ENCODE peak calls at places on chromosome 17, in seven cellular contexts. T, U, B, V, R, I and J are unnamed samples.

GRCh38 chr17:7523033-7523432 is 25.8 kb upstream of the TNFSF12 start:
- DNase-seq in T (peak; percentile 30), U (no peak), B (no peak), V (no peak), R (no peak), I (peak; percentile 72), J (no peak)

GRCh38 chr17:40480501-40481003 is 20.9 kb downstream of the TNS4 start:
- DNase-seq in T (peak; percentile 89), U (no peak), B (no peak), V (peak; percentile 70), R (peak; percentile 66), I (no peak), J (no peak)

GRCh38 chr17:43655702-43656275 is 5.9 kb downstream of the MEOX1 start:
- DNase-seq in T (no peak), U (no peak), B (no peak), V (no peak), R (no peak), I (no peak), J (no peak)

GRCh38 chr17:59462385-59462784 is 103.0 kb upstream of the DHX40 start:
- DNase-seq in T (no peak), U (no peak), B (no peak), V (no peak), R (no peak), I (no peak), J (no peak)

GRCh38 chr17:73043686-73044581 is 48.6 kb downstream of the SLC39A11 start:
- DNase-seq in T (peak; percentile 72), U (peak; percentile 68), B (no peak), V (no peak), R (peak; percentile 75), I (no peak), J (peak; percentile 52)

GRCh38 chr17:73609078-73609477 is 35.2 kb downstream of the SDK2 start:
- DNase-seq in T (no peak), U (no peak), B (no peak), V (no peak), R (no peak), I (no peak), J (no peak)

GRCh38 chr17:13114601-13115024 is 96.8 kb upstream of the ELAC2 start:
- DNase-seq in T (peak; percentile 83), U (peak; percentile 5), B (no peak), V (no peak), R (no peak), I (peak; percentile 50), J (peak; percentile 15)

GRCh38 chr17:81444610-81445339 is 49.5 kb downstream of the BAHCC1 start:
- DNase-seq in T (no peak), U (no peak), B (no peak), V (no peak), R (no peak), I (no peak), J (no peak)

GRCh38 chr17:59506907-59507726 is 58.3 kb upstream of the DHX40 start:
- DNase-seq in T (peak; percentile 84), U (peak; percentile 23), B (peak; percentile 45), V (no peak), R (no peak), I (no peak), J (no peak)

GRCh38 chr17:60769327-60769726 is 91.7 kb downstream of the BCAS3 start:
- DNase-seq in T (no peak), U (no peak), B (no peak), V (no peak), R (no peak), I (no peak), J (no peak)

GRCh38 chr17:43125133-43125966 is at the start of gene BRCA1:
- DNase-seq in T (peak; percentile 99), U (peak; percentile 99), B (peak; percentile 92), V (peak; percentile 90), R (peak; percentile 99), I (peak; percentile 96), J (peak; percentile 97)

GRCh38 chr17:71055128-71055527 is 885.8 kb downstream of the KCNJ2 start:
- DNase-seq in T (peak; percentile 13), U (peak; percentile 27), B (no peak), V (no peak), R (peak; percentile 55), I (no peak), J (no peak)

GRCh38 chr17:79746955-79747507 is 16.3 kb downstream of the ENPP7 start:
- DNase-seq in T (peak; percentile 16), U (no peak), B (no peak), V (no peak), R (no peak), I (no peak), J (no peak)
- H3K27me3 ChIP-seq in T (peaks cover 53% of the 10 kb centered on the region), U (peaks cover 34% of the 10 kb centered on the region), B (peaks cover 58% of the 10 kb centered on the region), V (no peaks in the 10 kb centered on the region), R (peaks cover 32% of the 10 kb centered on the region), I (no peaks in the 10 kb centered on the region), J (no peaks in the 10 kb centered on the region)

GRCh38 chr17:2183346-2183745 is 120.2 kb downstream of the SMG6 start:
- DNase-seq in T (peak; percentile 43), U (no peak), B (no peak), V (no peak), R (no peak), I (no peak), J (no peak)
- H3K4me3 ChIP-seq in T (no peak overlapping the region), U (no peak overlapping the region), B (no peak overlapping the region), V (no peak overlapping the region), R (no peak overlapping the region), I (no peak overlapping the region), J (no peak overlapping the region)

GRCh38 chr17:33756021-33756420 is 462.9 kb upstream of the ASIC2 start:
- DNase-seq in T (no peak), U (no peak), B (no peak), V (no peak), R (no peak), I (no peak), J (no peak)

GRCh38 chr17:33749171-33749570 is 456.1 kb upstream of the ASIC2 start:
- DNase-seq in T (no peak), U (no peak), B (no peak), V (no peak), R (no peak), I (no peak), J (no peak)

GRCh38 chr17:33750943-33751701 is 458.0 kb upstream of the ASIC2 start:
- DNase-seq in T (peak; percentile 81), U (peak; percentile 55), B (peak; percentile 72), V (no peak), R (peak; percentile 52), I (peak; percentile 81), J (peak; percentile 44)

GRCh38 chr17:33753452-33753851 is 460.4 kb upstream of the ASIC2 start:
- DNase-seq in T (no peak), U (no peak), B (no peak), V (no peak), R (no peak), I (no peak), J (no peak)

GRCh38 chr17:33751702-33752065 is 458.6 kb upstream of the ASIC2 start:
- DNase-seq in T (peak; percentile 4), U (no peak), B (no peak), V (no peak), R (no peak), I (no peak), J (no peak)
- H3K27me3 ChIP-seq in T (peaks cover 10% of the 10 kb centered on the region), U (no peaks in the 10 kb centered on the region), B (no peaks in the 10 kb centered on the region), V (no peaks in the 10 kb centered on the region), R (no peaks in the 10 kb centered on the region), I (peaks cover 2% of the 10 kb centered on the region), J (no peaks in the 10 kb centered on the region)

GRCh38 chr17:76122411-76123126 is 18.5 kb downstream of the FOXJ1 start:
- DNase-seq in T (no peak), U (no peak), B (no peak), V (no peak), R (no peak), I (no peak), J (no peak)
- H3K4me3 ChIP-seq in T (no peak overlapping the region), U (no peak overlapping the region), B (no peak overlapping the region), V (no peak overlapping the region), R (no peak overlapping the region), I (no peak overlapping the region), J (no peak overlapping the region)

DNA sequence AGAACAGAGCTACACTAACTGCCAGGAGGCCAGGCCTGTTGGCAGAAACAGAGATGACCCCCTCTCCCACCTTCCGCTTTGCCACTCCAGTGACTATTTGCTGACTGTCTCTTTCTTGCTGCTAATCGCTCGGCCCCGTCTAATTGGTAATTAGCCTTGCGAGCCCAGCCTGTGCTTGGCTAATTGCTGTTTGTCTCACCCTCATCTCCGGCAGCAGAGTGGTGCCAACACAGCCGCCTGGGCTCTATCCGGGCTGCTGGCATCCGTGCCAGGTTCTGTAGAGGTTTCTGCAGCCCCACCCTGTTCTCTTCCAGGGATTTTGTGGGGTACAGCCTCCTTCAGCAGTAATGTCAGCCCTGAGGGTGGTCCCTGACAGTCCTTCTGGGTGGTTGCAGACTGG is 27.4 kb upstream of the PHB1 start:
- DNase-seq in T (no peak), U (no peak), B (no peak), V (no peak), R (no peak), I (no peak), J (no peak)
- H3K27me3 ChIP-seq in T (peaks cover 34% of the 10 kb centered on the region), U (peaks cover 20% of the 10 kb centered on the region), B (peaks cover 14% of the 10 kb centered on the region), V (no peaks in the 10 kb centered on the region), R (peaks cover 12% of the 10 kb centered on the region), I (peaks cover 6% of the 10 kb centered on the region), J (no peaks in the 10 kb centered on the region)

DNA sequence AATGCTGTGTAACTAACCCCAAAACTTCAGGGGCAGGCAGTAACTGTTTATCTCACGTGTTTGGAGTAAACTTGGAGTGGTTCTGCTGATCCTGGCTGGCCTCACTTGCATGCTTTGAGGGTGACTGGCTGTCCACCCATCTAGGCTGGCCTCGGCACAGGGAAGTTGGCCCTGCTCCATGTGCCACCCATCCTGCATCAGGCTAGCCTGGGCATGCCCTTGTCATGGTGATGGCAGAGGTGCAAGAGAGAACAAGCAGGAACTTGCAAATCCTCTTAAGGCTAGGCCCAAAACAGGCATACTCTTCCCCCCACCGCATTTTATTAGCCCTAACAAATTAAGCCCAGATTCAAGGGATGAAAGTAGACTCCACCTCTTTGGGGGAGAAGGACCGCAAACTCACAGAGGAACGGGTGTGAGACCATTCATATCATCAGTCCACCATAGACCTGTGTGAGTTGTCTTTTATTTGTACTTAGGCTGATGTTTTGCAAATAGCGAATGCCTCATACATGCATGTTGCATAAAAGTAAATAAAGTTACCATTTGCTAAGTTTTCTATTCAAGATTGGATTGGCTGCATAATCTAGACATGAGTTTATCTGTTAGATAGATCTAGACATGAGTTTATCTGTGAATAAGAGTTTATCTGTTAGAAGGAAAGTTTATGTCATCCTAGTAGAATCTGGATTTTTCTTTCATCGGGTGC is 221.0 kb downstream of the CCDC182 start:
- DNase-seq in T (peak; percentile 62), U (no peak), B (no peak), V (no peak), R (peak; percentile 97), I (no peak), J (peak; percentile 83)
- H3K4me3 ChIP-seq in T (no peak overlapping the region), U (no peak overlapping the region), B (no peak overlapping the region), V (no peak overlapping the region), R (no peak overlapping the region), I (no peak overlapping the region), J (no peak overlapping the region)

GRCh38 chr17:32927724-32928526 is at the start of gene TMEM98:
- DNase-seq in T (peak; percentile 73), U (no peak), B (peak; percentile 36), V (peak; percentile 77), R (no peak), I (peak; percentile 56), J (peak; percentile 34)
- H3K27me3 ChIP-seq in T (no peaks in the 10 kb centered on the region), U (no peaks in the 10 kb centered on the region), B (no peaks in the 10 kb centered on the region), V (no peaks in the 10 kb centered on the region), R (no peaks in the 10 kb centered on the region), I (no peaks in the 10 kb centered on the region), J (peaks cover 7% of the 10 kb centered on the region)